ENCODE peak calls at places on chromosomes 11 and 22, in five cellular contexts. K, J, E, Q and P are unnamed samples.

GRCh38 chr22:38941488-38941987 is 15.9 kb upstream of the APOBEC3A start:
- DNase-seq in K (no peak), Q (peak), E (no peak), J (no peak), P (no peak)

GRCh38 chr22:37189011-37189466 is 992 bp upstream of the C1QTNF6 start:
- DNase-seq in Q (peak), E (no peak), J (peak), K (peak), P (no peak)

GRCh38 chr11:62146476-62147200 is 22.8 kb downstream of the INCENP start:
- DNase-seq in Q (no peak), K (no peak), E (no peak), J (no peak), P (no peak)

GRCh38 chr11:130313383-130314183 is 1.1 kb downstream of the ZBTB44 start:
- DNase-seq in J (peak), K (no peak), E (no peak), Q (peak), P (no peak)

GRCh38 chr11:126483796-126484195 is 128.3 kb downstream of the ST3GAL4 start:
- DNase-seq in K (no peak), E (no peak), J (no peak), Q (no peak), P (no peak)

GRCh38 chr22:25419247-25420113 is 145.0 kb upstream of the GRK3 start:
- DNase-seq in Q (no peak), K (peak), J (no peak), E (no peak), P (no peak)

GRCh38 chr11:69166186-69167115 is 10.7 kb downstream of the SMIM38 start:
- DNase-seq in K (peak), Q (peak), J (peak), E (no peak), P (peak)

GRCh38 chr22:20550057-20550817 is 42.8 kb downstream of the MED15 start:
- DNase-seq in Q (peak), K (no peak), E (no peak), J (no peak), P (no peak)

GRCh38 chr22:35051791-35052190 is 14.2 kb upstream of the ISX start:
- DNase-seq in K (no peak), E (no peak), J (no peak), Q (no peak), P (no peak)

GRCh38 chr11:76614471-76615183 is 55.9 kb downstream of the LRRC32 start:
- DNase-seq in K (peak), Q (peak), J (peak), E (no peak), P (no peak)

GRCh38 chr22:33476206-33476605 is 418.0 kb upstream of the SYN3 start:
- DNase-seq in J (no peak), Q (no peak), K (no peak), E (no peak), P (no peak)

GRCh38 chr11:117143390-117143789 is 697 bp upstream of the PAFAH1B2 start:
- DNase-seq in Q (peak), J (peak), E (no peak), K (peak), P (no peak)

GRCh38 chr22:43974028-43974545 is 18.8 kb downstream of the SAMM50 start:
- DNase-seq in Q (no peak), J (no peak), K (no peak), E (no peak), P (no peak)

DNA sequence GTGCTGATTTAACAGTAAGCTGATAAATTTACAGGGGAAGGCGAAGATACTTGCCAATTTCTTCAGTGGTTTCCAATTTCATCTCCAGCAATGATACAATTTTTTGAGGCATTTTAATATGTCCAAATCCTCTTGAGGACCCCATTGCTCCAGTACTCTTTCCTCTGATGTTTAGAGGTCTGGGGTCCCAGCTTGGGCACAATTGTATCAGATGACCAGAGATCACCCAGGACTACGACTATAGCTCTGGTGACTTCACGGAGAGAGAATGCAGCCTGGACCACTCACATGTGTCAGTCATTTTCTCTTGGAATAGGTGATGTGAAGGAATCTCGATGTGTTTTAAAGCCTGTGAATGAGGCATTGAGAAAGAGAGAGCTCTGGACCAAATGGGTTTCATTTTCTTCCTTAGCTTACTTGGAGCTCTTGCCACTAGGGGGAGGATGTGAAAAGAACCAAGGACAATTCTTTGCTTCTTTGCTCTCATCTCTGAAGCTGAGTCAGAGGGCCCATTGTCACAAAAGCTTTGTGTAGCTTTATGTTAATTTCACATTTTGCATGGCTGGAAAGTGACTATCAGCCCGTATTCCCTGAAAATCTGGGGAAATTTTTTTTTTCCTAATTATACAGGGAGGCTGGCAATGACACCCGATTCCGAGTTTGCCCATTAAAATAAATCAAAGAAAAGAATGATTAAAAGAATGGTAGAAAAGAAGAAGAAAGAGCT is 6.7 kb upstream of the CCDC90B start:
- DNase-seq in J (peak), Q (peak), K (peak), E (no peak), P (peak)
- H3K4me3 ChIP-seq in J (peak), Q (no peak), K (peak), E (no peak), P (no peak)

DNA sequence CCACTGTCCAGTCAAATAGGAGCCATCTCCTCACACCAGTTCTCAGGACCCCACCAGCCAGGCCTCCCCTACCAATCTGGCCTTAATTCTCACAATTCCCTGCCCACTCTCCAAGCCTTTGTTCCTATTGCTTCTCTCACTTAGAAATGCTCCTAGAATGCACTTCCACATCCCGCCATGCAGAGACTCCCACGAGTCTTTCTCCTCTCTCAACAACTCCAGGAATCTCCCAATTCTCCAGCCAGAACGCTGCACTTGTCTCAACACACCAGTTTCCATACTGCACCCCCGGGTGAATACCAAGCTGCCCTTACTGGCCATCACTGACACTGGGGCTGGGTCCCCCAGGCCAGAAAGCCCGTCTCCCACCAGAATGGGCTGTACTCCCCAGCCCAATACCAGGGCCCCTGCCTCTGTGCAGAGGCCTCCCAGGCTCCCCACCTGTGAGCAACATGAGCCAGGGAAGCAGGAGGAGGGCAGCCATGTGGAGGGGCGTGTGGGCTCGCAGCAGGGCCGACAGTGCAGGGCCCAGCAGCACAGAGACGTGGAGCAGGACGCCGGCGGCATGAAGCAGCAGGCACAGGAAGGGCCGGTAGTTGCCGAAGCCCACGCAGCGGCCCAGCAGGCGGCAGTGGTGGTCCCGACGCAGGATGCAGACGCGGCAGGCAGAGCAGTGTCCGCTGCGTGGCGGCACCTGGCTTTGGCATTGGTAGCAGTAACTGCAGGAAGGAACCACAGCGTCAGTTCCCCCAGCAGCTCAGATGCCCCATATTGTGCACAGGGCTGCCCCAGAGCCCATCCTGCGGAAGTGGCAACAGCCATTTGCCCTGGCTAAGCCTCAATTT is 2.4 kb downstream of the ZDHHC24 start:
- DNase-seq in E (no peak), Q (peak), K (peak), J (peak), P (no peak)
- TF ChIP-seq CTCF in E (peak), Q (peak), K (peak), J (peak), P (no peak)

GRCh38 chr11:122099345-122100045 is 16.5 kb downstream of the BLID start:
- DNase-seq in J (peak), E (no peak), Q (peak), K (peak), P (no peak)

GRCh38 chr11:122098223-122098980 is 17.6 kb downstream of the BLID start:
- DNase-seq in Q (no peak), J (no peak), K (no peak), E (no peak), P (no peak)

GRCh38 chr11:122097419-122098001 is 18.5 kb downstream of the BLID start:
- DNase-seq in E (no peak), K (peak), J (peak), Q (peak), P (no peak)

GRCh38 chr11:122093731-122094130 is 22.3 kb downstream of the BLID start:
- DNase-seq in J (peak), E (no peak), K (peak), Q (peak), P (no peak)

GRCh38 chr11:122095950-122096942 is 19.8 kb downstream of the BLID start:
- DNase-seq in E (no peak), Q (peak), J (peak), K (peak), P (no peak)
- H3K4me3 ChIP-seq in E (peak), Q (peak), J (peak), K (peak), P (no peak)

DNA sequence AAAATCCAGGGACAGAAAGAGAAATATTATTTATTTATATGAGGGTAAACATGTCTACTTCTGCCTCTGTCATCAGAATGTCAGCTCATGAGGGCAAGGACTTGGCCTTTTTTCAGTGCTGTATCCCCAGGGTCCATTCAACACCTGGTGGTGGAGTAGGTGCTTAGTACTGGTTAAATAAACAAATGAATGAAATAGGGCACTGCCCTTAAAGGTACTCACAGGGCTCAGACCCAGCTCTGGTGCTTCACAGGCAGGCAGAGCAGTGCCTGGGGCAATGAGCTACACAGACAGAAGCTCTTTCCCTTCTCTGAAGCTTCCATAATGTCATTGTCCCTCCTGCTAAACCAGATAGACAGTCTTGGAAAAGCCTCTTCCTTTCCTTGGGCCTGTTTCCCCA is 30.9 kb downstream of the P4HA3 start:
- DNase-seq in Q (no peak), E (no peak), J (no peak), K (no peak), P (no peak)
- TF ChIP-seq CTCF in Q (no peak), E (no peak), J (no peak), K (no peak), P (no peak)

DNA sequence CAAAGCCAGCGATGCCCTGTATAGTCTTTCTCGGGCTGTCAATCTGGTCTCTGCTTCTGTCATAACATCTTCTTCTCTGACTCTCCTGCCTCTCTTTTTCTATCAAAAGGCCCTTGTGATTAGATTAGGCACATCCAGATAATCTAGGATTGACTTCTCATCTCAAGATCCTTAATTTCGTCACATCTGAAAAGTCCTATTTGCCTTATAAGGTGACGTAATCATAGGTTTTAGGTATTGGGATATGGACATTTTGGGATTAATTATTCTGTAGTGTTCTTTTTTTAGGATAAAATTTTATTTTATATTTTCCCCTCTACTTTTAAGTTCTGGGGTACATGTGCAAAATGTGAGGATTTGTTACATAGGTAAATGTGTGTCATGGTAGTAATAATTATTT is 480.8 kb upstream of the CCDC90B start:
- DNase-seq in J (no peak), K (no peak), E (no peak), Q (no peak), P (no peak)
- H3K4me3 ChIP-seq in J (no peak), K (no peak), E (no peak), Q (no peak), P (no peak)

DNA sequence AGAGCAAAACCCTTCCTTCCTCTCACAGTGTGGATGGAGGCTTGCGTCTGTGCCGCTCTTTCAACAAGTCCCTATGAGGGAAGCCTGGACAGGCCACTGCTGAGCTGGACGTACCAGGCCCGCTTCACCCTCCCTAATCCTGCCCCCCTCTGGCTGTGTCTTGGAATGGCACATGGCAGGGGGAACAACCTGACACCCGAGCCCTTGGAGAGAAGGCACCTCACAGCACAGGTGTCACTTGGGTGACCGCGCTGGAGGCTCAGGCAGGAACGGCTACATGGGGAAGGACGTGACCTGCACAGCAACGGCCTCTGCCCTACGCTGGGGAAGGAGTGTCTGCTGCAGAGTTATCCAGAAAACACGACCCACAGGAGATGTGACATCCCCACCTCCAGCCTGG is 11.0 kb downstream of the CARS1 start:
- DNase-seq in J (no peak), Q (no peak), E (no peak), K (no peak), P (no peak)
- TF ChIP-seq CTCF in J (peak), Q (peak), E (no peak), K (peak), P (peak)

DNA sequence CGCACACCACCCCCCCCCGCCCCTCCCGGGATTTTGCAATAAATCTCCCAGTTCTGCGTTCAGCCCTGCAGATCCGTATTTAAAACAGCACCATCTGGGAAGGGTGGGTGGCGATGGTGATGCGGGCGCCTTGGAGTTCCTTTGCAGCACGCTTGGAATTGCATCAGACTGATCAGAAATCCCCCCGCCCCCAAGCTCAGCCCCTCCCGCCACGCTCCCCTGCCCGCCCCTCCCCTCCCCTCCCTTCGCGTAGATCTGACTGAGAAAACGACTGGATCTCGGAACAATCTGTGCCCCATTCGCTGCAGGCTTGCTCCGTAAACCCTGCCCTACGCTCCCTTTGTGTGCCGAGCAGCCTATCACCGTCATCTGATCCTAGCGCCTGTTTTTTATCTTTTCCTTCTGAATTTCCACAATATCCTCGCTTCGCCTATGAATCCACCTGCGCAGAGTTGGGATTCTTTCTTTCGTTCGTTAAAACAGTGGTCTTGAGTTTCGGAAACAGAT is 18.1 kb upstream of the BDNF start:
- DNase-seq in Q (peak), E (no peak), J (peak), K (peak), P (peak)
- H3K4me3 ChIP-seq in Q (peak), E (peak), J (peak), K (peak), P (peak)

GRCh38 chr11:1308745-1309497 is 511 bp downstream of the TOLLIP start:
- DNase-seq in Q (peak), K (no peak), E (no peak), J (no peak), P (no peak)

GRCh38 chr11:1310772-1311468 is 1.5 kb upstream of the TOLLIP start:
- DNase-seq in E (no peak), K (no peak), Q (no peak), J (no peak), P (no peak)

GRCh38 chr11:1310315-1310687 is 869 bp upstream of the TOLLIP start:
- DNase-seq in K (no peak), Q (no peak), J (no peak), E (no peak), P (no peak)

GRCh38 chr11:1307998-1308744 is 1.3 kb downstream of the TOLLIP start:
- DNase-seq in J (no peak), Q (peak), K (no peak), E (no peak), P (no peak)

DNA sequence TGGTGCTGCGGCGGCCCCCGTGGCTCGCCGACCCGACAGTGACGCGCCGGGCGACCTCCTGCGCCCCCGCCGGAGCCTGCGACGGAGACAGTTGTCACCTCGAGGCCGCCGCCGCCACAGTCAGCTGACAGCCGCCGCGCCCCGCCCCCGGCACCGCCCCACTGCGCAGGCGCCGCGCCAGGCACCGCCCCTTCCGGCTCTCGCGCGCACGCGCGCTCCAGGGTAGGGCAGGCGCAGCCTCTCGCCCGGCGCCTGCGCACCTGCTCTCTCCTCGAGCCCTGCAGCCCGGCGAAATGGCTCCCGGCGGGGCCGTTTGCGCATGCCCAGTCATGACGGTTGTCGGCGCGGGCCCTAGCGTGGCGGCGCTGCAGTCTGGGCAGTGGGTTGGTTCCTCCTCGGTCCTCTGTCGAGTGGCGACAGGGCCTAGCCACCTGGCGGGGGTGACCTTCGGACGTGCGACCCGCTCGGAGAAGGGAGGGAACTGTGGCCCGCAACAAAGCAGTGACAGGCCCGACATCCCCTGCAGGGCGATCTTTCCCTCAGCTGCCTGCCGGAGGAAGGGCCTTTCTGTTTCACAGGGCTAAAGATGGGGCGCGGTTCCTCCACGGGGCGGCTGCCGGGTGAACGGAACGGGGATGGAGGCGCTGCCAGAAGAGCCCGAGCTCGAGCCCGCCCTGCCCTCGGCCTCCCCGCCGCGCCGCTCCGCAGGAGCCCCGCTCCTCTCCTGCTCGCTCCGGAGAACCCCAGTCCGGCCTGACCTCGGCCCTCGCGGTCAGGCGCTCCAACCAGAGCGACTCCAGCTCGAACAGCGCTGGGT is at the start of gene TOLLIP:
- DNase-seq in Q (peak), J (peak), E (peak), K (peak), P (no peak)
- TF ChIP-seq CTCF in Q (peak), J (no peak), E (peak), K (peak), P (peak)